ENCODE peak calls at places on chromosome 5, in five cellular contexts. M, G, T, Y and R are unnamed samples.

GRCh38 chr5:171571663-171572062 is 152.2 kb downstream of the FGF18 start:
- DNase-seq in G (no peak), M (no peak), Y (no peak), T (no peak), R (no peak)

GRCh38 chr5:169433221-169433651 is 132.3 kb upstream of the SLIT3 start:
- DNase-seq in M (no peak), G (no peak), Y (no peak), T (no peak), R (no peak)

GRCh38 chr5:135317286-135317685 is 81.7 kb downstream of the MACROH2A1 start:
- DNase-seq in M (no peak), Y (no peak), T (no peak), G (peak), R (no peak)

GRCh38 chr5:135388860-135389435 is 10.1 kb downstream of the MACROH2A1 start:
- DNase-seq in T (no peak), G (no peak), Y (no peak), M (no peak), R (peak)

GRCh38 chr5:179387151-179388110 is 42.2 kb upstream of the ADAMTS2 start:
- DNase-seq in M (no peak), G (peak), T (no peak), Y (no peak), R (no peak)

GRCh38 chr5:353599-354580 is 32.4 kb downstream of the AHRR start:
- DNase-seq in G (no peak), T (no peak), Y (no peak), M (no peak), R (peak)

GRCh38 chr5:54946306-54946705 is 39.1 kb downstream of the ESM1 start:
- DNase-seq in M (no peak), G (no peak), Y (no peak), T (no peak), R (no peak)

GRCh38 chr5:129902806-129903205 is 1.5 kb upstream of the CHSY3 start:
- DNase-seq in G (no peak), T (no peak), M (no peak), Y (no peak), R (no peak)

GRCh38 chr5:170330568-170331054 is 33.0 kb upstream of the LCP2 start:
- DNase-seq in G (no peak), M (no peak), T (no peak), Y (no peak), R (no peak)

GRCh38 chr5:123699571-123699970 is 187.6 kb downstream of the CSNK1G3 start:
- DNase-seq in M (no peak), G (no peak), T (no peak), Y (no peak), R (no peak)

GRCh38 chr5:83145241-83145640 is 67.9 kb downstream of the XRCC4 start:
- DNase-seq in G (no peak), T (no peak), M (no peak), Y (no peak), R (no peak)

GRCh38 chr5:1161832-1162229 is 39.6 kb upstream of the SLC6A19 start:
- DNase-seq in Y (no peak), G (peak), T (peak), M (no peak), R (peak)

GRCh38 chr5:431001-431710 is 11.8 kb upstream of the EXOC3 start:
- DNase-seq in G (no peak), T (peak), M (no peak), Y (no peak), R (peak)

GRCh38 chr5:68315679-68316271 is 100.2 kb downstream of the PIK3R1 start:
- DNase-seq in G (no peak), T (no peak), M (no peak), Y (peak), R (no peak)

GRCh38 chr5:9173281-9174048 is 372.4 kb downstream of the SEMA5A start:
- DNase-seq in T (no peak), G (no peak), Y (no peak), M (no peak), R (no peak)

GRCh38 chr5:133967124-133967523 is 1.3 kb downstream of the C5orf15 start:
- DNase-seq in T (no peak), Y (no peak), M (no peak), G (no peak), R (no peak)

GRCh38 chr5:133969654-133970324 is 1.4 kb upstream of the C5orf15 start:
- DNase-seq in T (no peak), M (no peak), G (no peak), Y (peak), R (no peak)

GRCh38 chr5:133970325-133970671 is 1.9 kb upstream of the C5orf15 start:
- DNase-seq in T (no peak), G (no peak), M (no peak), Y (no peak), R (no peak)

GRCh38 chr5:133967715-133968056 is 739 bp downstream of the C5orf15 start:
- DNase-seq in M (no peak), Y (no peak), T (no peak), G (no peak), R (peak)

GRCh38 chr5:133968057-133968993 is at the start of gene C5orf15:
- DNase-seq in Y (peak), M (peak), T (peak), G (peak), R (peak)
- TF ChIP-seq CTCF in Y (no peak), M (peak), T (peak), G (no peak), R (peak)

DNA sequence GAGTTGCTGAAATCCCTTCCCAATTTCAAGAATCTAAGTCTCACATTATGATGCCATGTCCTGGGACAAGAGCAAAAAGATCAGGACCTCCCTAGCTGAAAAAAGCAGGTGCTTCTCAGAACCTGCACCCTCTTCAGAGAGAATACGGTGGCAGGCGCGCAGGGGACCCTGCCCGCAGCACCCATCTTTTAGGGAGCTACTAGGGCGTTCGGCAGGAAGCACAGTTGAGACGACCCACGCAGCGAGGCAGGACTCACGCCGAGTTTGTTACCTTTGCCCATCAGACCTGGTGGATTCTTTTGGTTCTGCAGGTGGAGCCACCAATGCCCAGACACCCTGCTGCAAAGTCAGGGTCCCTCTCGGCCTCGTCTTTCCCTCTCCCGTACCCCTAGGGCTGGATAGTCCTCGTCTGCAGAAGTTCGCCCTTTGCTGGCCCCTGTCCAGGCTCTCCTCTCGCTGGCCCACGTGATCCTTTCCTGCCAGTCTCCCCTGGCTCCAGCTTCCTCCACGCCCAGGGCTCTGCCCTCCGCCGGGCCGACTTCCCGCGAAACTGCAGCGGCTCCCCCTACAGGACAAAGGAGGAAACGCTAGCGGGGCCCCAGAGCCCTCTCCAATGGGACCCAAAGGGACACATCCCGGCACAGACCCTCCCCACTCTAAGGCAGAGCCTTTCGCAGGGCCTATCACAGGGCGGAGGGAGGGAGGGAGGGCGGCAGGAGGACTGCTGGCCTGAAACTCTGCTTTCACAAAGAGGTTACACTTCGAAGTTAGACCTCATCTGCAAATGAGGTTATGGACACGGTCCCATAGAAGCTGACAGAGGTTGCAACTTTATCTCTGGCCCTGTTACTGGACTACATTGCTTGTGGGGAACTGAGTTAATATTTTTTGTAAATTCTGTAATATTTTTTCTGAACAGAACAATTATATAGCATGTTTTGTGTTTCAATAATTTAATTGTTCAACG is 28.8 kb downstream of the TMEM174 start:
- DNase-seq in M (peak), T (peak), G (peak), Y (no peak), R (peak)
- TF ChIP-seq POLR2A in M (no peak), T (no peak), G (no peak), Y (no peak), R (no peak)

DNA sequence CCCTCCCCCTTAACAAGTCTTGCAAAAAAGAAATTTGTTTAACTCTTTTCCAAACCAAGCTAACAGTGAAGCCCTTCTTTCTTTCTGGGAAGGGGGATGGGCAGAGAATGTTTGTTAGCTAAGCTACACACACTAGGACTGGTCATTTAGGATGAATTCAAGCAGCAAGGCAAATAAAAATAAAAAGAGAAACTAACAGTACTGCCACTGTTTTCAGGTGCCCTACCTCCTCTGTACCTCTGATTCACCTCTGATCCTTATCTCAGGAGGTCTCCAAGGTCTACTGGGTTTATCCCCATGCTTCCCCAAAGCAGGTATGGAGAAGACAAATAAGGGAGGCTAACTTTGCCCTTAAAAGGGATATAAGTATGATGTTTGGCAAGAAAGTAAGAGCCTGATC is 52.9 kb downstream of the ELL2 start:
- DNase-seq in G (no peak), M (no peak), T (no peak), Y (no peak), R (no peak)
- H3K4me3 ChIP-seq in G (no peak), M (no peak), T (no peak), Y (no peak), R (no peak)

GRCh38 chr5:150486402-150487198 is 21.3 kb upstream of the NDST1 start:
- DNase-seq in T (peak), Y (no peak), M (no peak), G (peak), R (no peak)

GRCh38 chr5:150488519-150489357 is 19.2 kb upstream of the NDST1 start:
- DNase-seq in G (peak), Y (no peak), M (no peak), T (peak), R (no peak)

GRCh38 chr5:150489358-150490295 is 18.3 kb upstream of the NDST1 start:
- DNase-seq in G (no peak), M (no peak), T (peak), Y (peak), R (peak)

GRCh38 chr5:150485770-150486401 is 22.0 kb upstream of the NDST1 start:
- DNase-seq in G (peak), T (peak), Y (no peak), M (no peak), R (peak)

DNA sequence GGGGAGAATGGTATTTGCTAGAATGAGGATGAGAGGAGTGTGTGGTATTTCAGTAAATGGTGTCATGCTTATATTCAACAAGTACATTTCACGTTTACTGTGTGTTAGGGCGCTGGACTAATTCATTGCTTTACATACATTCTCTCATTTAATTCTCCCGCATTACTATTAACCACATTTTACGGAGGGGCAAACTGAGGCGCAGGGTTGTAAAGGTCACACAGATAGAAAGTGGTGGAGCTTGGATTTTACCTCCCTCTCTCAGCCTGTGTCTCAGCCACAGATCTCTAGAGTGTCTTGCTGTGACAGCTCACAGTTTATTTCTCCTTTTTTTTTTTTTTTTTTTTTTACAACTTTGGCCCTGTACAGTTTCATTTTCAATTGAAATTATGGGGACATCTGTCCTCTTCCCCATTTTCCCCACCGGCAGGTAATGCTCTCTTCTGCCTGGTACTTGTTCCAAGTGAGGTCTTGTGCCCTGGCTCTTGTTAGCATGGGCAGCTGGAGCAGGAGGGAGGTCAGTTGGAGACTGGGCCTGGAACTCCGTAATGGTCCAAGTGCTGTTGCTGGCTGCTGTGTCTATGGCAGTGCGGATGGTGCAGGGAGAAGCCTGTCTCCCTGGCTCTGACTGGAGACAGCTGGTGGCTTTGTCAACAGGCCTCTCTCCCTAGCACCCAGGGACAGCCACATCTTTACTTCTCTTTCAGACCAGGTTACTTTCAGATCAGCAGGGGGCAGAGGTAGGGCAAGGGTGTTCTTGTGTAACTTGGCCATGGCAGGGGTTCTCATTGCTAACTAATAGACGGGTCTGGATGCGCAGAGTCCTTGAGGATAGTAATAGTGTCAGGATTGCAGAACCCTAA is 20.5 kb upstream of the NDST1 start:
- DNase-seq in T (peak), Y (no peak), M (no peak), G (peak), R (peak)
- TF ChIP-seq CTCF in T (peak), Y (peak), M (no peak), G (peak), R (no peak)

GRCh38 chr5:151739939-151740335 is 18.5 kb downstream of the ATOX1 start:
- DNase-seq in M (no peak), G (no peak), T (no peak), Y (no peak), R (no peak)

GRCh38 chr5:151739395-151739794 is 19.0 kb downstream of the ATOX1 start:
- DNase-seq in M (no peak), T (no peak), G (no peak), Y (no peak), R (no peak)

GRCh38 chr5:151740958-151741373 is 17.5 kb downstream of the ATOX1 start:
- DNase-seq in T (no peak), M (no peak), G (no peak), Y (no peak), R (no peak)

GRCh38 chr5:151741678-151742423 is 16.6 kb downstream of the ATOX1 start:
- DNase-seq in Y (no peak), T (no peak), G (no peak), M (no peak), R (no peak)

GRCh38 chr5:151740336-151740942 is 18.0 kb downstream of the ATOX1 start:
- DNase-seq in G (no peak), T (peak), Y (no peak), M (peak), R (no peak)
- TF ChIP-seq POLR2A in G (no peak), T (no peak), Y (no peak), M (no peak), R (no peak)

GRCh38 chr5:175059687-175060194 is 335.4 kb downstream of the MSX2 start:
- DNase-seq in G (peak), M (no peak), T (peak), Y (no peak), R (peak)
- H3K4me3 ChIP-seq in G (no peak), M (no peak), T (no peak), Y (no peak), R (peak)

GRCh38 chr5:132430736-132431135 is 59.8 kb downstream of the IRF1 start:
- DNase-seq in M (no peak), G (peak), T (no peak), Y (no peak), R (no peak)
- TF ChIP-seq CTCF in M (no peak), G (no peak), T (no peak), Y (no peak), R (no peak)

GRCh38 chr5:36151434-36152323 is at the start of the genes LMBRD2 and SKP2:
- DNase-seq in G (peak), Y (peak), M (peak), T (peak), R (peak)
- TF ChIP-seq POLR2A in G (peak), Y (peak), M (peak), T (peak), R (no peak)

GRCh38 chr5:95406426-95407093 is 15.4 kb downstream of the FAM81B start:
- DNase-seq in Y (no peak), M (no peak), T (peak), G (no peak), R (no peak)
- H3K4me3 ChIP-seq in Y (no peak), M (no peak), T (no peak), G (no peak), R (no peak)